ENCODE peak calls at places on chromosomes 7 and 10, in four cellular contexts. P, A, L and F are unnamed samples.

GRCh38 chr7:83696101-83696500 is 47.2 kb upstream of the SEMA3E start:
- DNase-seq in P (no peak), A (no peak), L (no peak), F (no peak)

GRCh38 chr7:29480934-29481625 is 82.6 kb upstream of the PRR15 start:
- DNase-seq in P (no peak), A (no peak), L (no peak), F (no peak)

GRCh38 chr7:2043316-2044039 is 189.3 kb downstream of the MAD1L1 start:
- DNase-seq in P (no peak), A (peak), L (no peak), F (no peak)

GRCh38 chr10:29734640-29734979 is 99.8 kb upstream of the SVIL start:
- DNase-seq in P (no peak), A (no peak), L (no peak), F (no peak)

GRCh38 chr7:35802649-35803048 is 1.8 kb downstream of the SEPTIN7 start:
- DNase-seq in P (no peak), A (no peak), L (peak), F (no peak)

GRCh38 chr10:974785-975074 is 13.5 kb upstream of the GTPBP4 start:
- DNase-seq in P (no peak), A (no peak), L (no peak), F (no peak)

GRCh38 chr7:99099499-99100077 is 44.3 kb downstream of the SMURF1 start:
- DNase-seq in P (no peak), A (no peak), L (no peak), F (no peak)

GRCh38 chr7:122143376-122143750 is 686 bp downstream of the AASS start:
- DNase-seq in P (no peak), A (no peak), L (no peak), F (peak)

GRCh38 chr10:22356324-22356873 is 11.1 kb downstream of the SPAG6 start:
- DNase-seq in P (no peak), A (no peak), L (no peak), F (no peak)

GRCh38 chr7:16804674-16805439 is at the start of gene AGR2:
- DNase-seq in P (no peak), A (peak), L (no peak), F (no peak)

GRCh38 chr7:21365866-21366624 is 61.8 kb upstream of the SP4 start:
- DNase-seq in P (no peak), A (no peak), L (no peak), F (no peak)

GRCh38 chr10:25078659-25079429 is 62.4 kb downstream of the THNSL1 start:
- DNase-seq in P (no peak), A (no peak), L (no peak), F (no peak)